ENCODE peak calls at places on chromosomes 2 and 18, in seven cellular contexts. J is activated effector memory CD4-positive, alpha-beta T cell treated with Interleukin-2 at 50 U/mL for 16 hours; G is hypothalamus; E is GM10248; N is tibial artery; R is HFFc6; P is brain microvascular endothelial cell. V is an unnamed sample.

GRCh38 chr2:24909555-24910177 is 10.4 kb downstream of the ADCY3 start:
- DNase-seq in J (no peak), G (no peak), E (no peak), N (no peak), R (peak), P (no peak), V (no peak)

GRCh38 chr2:75608684-75609333 is 37.8 kb upstream of the MRPL19 start:
- DNase-seq in J (peak), G (peak), E (peak), N (no peak), R (peak), P (peak), V (peak)

GRCh38 chr2:193566276-193566675 is 1371.5 kb upstream of the TMEFF2 start:
- DNase-seq in J (no peak), G (no peak), E (no peak), N (no peak), R (no peak), P (no peak), V (no peak)

GRCh38 chr2:108288534-108289106 is at the start of gene SULT1C2:
- DNase-seq in J (no peak), G (no peak), E (no peak), N (no peak), R (no peak), P (peak), V (no peak)

GRCh38 chr2:37573406-37573805 is 98.0 kb downstream of the CDC42EP3 start:
- DNase-seq in J (no peak), G (no peak), E (no peak), N (no peak), R (peak), P (no peak), V (no peak)

GRCh38 chr18:11149441-11150270 is at the start of gene PIEZO2:
- DNase-seq in J (no peak), G (peak), E (peak), N (peak), R (no peak), P (peak), V (peak)

GRCh38 chr2:68870215-68870614 is 982 bp downstream of the BMP10 start:
- DNase-seq in J (no peak), G (no peak), E (no peak), N (no peak), R (no peak), P (no peak), V (no peak)

GRCh38 chr2:74328074-74328473 is 15.1 kb downstream of the SLC4A5 start:
- DNase-seq in J (no peak), G (no peak), E (no peak), N (no peak), R (no peak), P (no peak), V (no peak)

GRCh38 chr2:241252778-241253475 is 62.5 kb downstream of the HDLBP start:
- DNase-seq in J (no peak), G (no peak), E (no peak), N (no peak), R (no peak), P (no peak), V (no peak)

GRCh38 chr2:61705625-61706024 is 148.2 kb downstream of the FAM161A start:
- DNase-seq in J (no peak), G (no peak), E (no peak), N (no peak), R (no peak), P (no peak), V (no peak)

GRCh38 chr2:120310136-120310535 is 35.8 kb upstream of the INHBB start:
- DNase-seq in J (no peak), G (no peak), E (peak), N (no peak), R (no peak), P (no peak), V (no peak)

GRCh38 chr18:49844903-49845302 is 31.6 kb upstream of the ACAA2 start:
- DNase-seq in J (no peak), G (no peak), E (no peak), N (no peak), R (no peak), P (no peak), V (no peak)

GRCh38 chr2:16774091-16774490 is 108.5 kb upstream of the CYRIA start:
- DNase-seq in J (no peak), G (no peak), E (no peak), N (no peak), R (no peak), P (no peak), V (no peak)

GRCh38 chr18:40821596-40822243 is 1133.3 kb upstream of the PIK3C3 start:
- DNase-seq in J (no peak), G (no peak), E (no peak), N (no peak), R (no peak), P (no peak), V (no peak)

GRCh38 chr2:153476491-153477095 is 2.0 kb downstream of the RPRM start:
- DNase-seq in J (no peak), G (no peak), E (no peak), N (no peak), R (no peak), P (no peak), V (no peak)

GRCh38 chr2:79259959-79260358 is 100.4 kb upstream of the REG3A start:
- DNase-seq in J (no peak), G (no peak), E (no peak), N (no peak), R (no peak), P (no peak), V (no peak)

GRCh38 chr2:62471816-62472215 is 34.2 kb downstream of the TMEM17 start:
- DNase-seq in J (no peak), G (peak), E (no peak), N (no peak), R (no peak), P (no peak), V (peak)

GRCh38 chr2:206982360-206982759 is 43.0 kb downstream of the CPO start:
- DNase-seq in J (no peak), G (no peak), E (no peak), N (no peak), R (no peak), P (no peak), V (no peak)

GRCh38 chr2:159891917-159892691 is 94.1 kb upstream of the CD302 start:
- DNase-seq in J (no peak), G (no peak), E (no peak), N (no peak), R (peak), P (peak), V (no peak)

GRCh38 chr2:68594674-68595492 is 48.5 kb upstream of the PROKR1 start:
- DNase-seq in J (peak), G (no peak), E (peak), N (no peak), R (peak), P (peak), V (peak)

GRCh38 chr18:48928787-48929186 is 22.0 kb downstream of the SMAD7 start:
- DNase-seq in J (peak), G (peak), E (peak), N (peak), R (no peak), P (no peak), V (peak)

GRCh38 chr18:73270919-73271318 is 403.1 kb upstream of the NETO1 start:
- DNase-seq in J (no peak), G (no peak), E (no peak), N (no peak), R (no peak), P (no peak), V (no peak)

GRCh38 chr2:49288902-49289680 is 134.8 kb upstream of the FSHR start:
- DNase-seq in J (no peak), G (no peak), E (no peak), N (no peak), R (no peak), P (no peak), V (no peak)

GRCh38 chr2:239932881-239933735 is 92.0 kb downstream of the NDUFA10 start:
- DNase-seq in J (no peak), G (no peak), E (no peak), N (no peak), R (no peak), P (no peak), V (peak)

GRCh38 chr2:159054985-159055384 is 86.5 kb downstream of the TANC1 start:
- DNase-seq in J (no peak), G (no peak), E (no peak), N (no peak), R (no peak), P (no peak), V (no peak)

GRCh38 chr2:12287220-12287751 is 429.4 kb upstream of the TRIB2 start:
- DNase-seq in J (no peak), G (no peak), E (no peak), N (no peak), R (peak), P (no peak), V (peak)

GRCh38 chr18:5197032-5197434 is at the start of gene AKAIN1:
- DNase-seq in J (no peak), G (peak), E (peak), N (no peak), R (no peak), P (peak), V (peak)

GRCh38 chr2:105328281-105329196 is 996 bp downstream of the TGFBRAP1 start:
- DNase-seq in J (no peak), G (peak), E (no peak), N (peak), R (peak), P (no peak), V (peak)

GRCh38 chr18:23279931-23280330 is 144.6 kb downstream of the CABLES1 start:
- DNase-seq in J (no peak), G (no peak), E (no peak), N (no peak), R (no peak), P (no peak), V (no peak)

GRCh38 chr2:72143441-72144356 is 4.0 kb downstream of the CYP26B1 start:
- DNase-seq in J (no peak), G (no peak), E (peak), N (no peak), R (no peak), P (no peak), V (peak)

GRCh38 chr2:176827269-176827668 is 385.3 kb upstream of the HNRNPA3 start:
- DNase-seq in J (no peak), G (no peak), E (no peak), N (no peak), R (no peak), P (no peak), V (no peak)

GRCh38 chr18:21269349-21269748 is 27.3 kb downstream of the GREB1L start:
- DNase-seq in J (no peak), G (no peak), E (no peak), N (no peak), R (no peak), P (no peak), V (no peak)

GRCh38 chr2:232512557-232512956 is 7.6 kb upstream of the PRSS56 start:
- DNase-seq in J (no peak), G (no peak), E (no peak), N (no peak), R (no peak), P (no peak), V (no peak)

GRCh38 chr2:113135354-113135753 is 8.0 kb downstream of the IL1RN start:
- DNase-seq in J (no peak), G (no peak), E (no peak), N (no peak), R (no peak), P (no peak), V (no peak)

GRCh38 chr2:64192570-64193192 is 48.5 kb upstream of the PELI1 start:
- DNase-seq in J (no peak), G (no peak), E (no peak), N (peak), R (no peak), P (no peak), V (no peak)